ENCODE peak calls at places on chromosomes 3 and 15, in ten cellular contexts. T is cerebellar cortex; Q is NCI-H1105; X is effector memory CD8-positive, alpha-beta T cell; N is adipocyte; C is kidney; I is BJ; E is activated CD4-positive, alpha-beta T cell treated with anti-CD3 and anti-CD28 coated beads, Interleukin-2, amount 50 U/mL, for 1 hour; J is ovary; W is stimulated activated naive B cell treated with anti-CD40 and anti-IgM and Interleukin-4, amounts not matched to agents 10 μg/mL and 1 μg/mL and 100 μg/mL, for 72 hours. K is an unnamed sample.
A peak's percentile ranks its signal among the peaks of the same experiment; 100 is the strongest.

GRCh38 chr3:104460477-104461406 is 906.0 kb upstream of the ALCAM start:
- DNase-seq in E (no peak), T (peak; percentile 5), I (peak; percentile 23), X (no peak), W (no peak), Q (no peak), C (no peak), N (peak; percentile 90), J (no peak), K (no peak)

GRCh38 chr3:80688814-80689213 is 921.0 kb upstream of the ROBO1 start:
- DNase-seq in J (no peak), C (no peak), N (peak; percentile 69), E (no peak), W (no peak), T (peak; percentile 5), I (no peak), Q (no peak), X (no peak), K (no peak)

GRCh38 chr3:58494107-58494506 is 2.2 kb downstream of the KCTD6 start:
- DNase-seq in J (no peak), C (no peak), T (peak; percentile 51), I (no peak), Q (no peak), N (no peak), E (no peak), W (no peak), X (no peak), K (no peak)

GRCh38 chr15:93180656-93181055 is 91.6 kb upstream of the RGMA start:
- DNase-seq in N (no peak), W (no peak), I (no peak), J (no peak), T (no peak), X (no peak), Q (no peak), C (no peak), E (no peak), K (no peak)

GRCh38 chr3:133547432-133548041 is 25.9 kb upstream of the CDV3 start:
- DNase-seq in J (peak; percentile 41), Q (no peak), C (no peak), T (peak; percentile 34), N (peak; percentile 80), I (peak; percentile 76), W (no peak), X (no peak), E (no peak), K (no peak)

GRCh38 chr3:12766541-12766940 is 7.5 kb upstream of the TMEM40 start:
- DNase-seq in T (no peak), I (no peak), J (no peak), N (no peak), X (no peak), Q (no peak), W (no peak), E (no peak), C (no peak), K (no peak)

GRCh38 chr3:135576786-135577185 is 388.7 kb upstream of the PPP2R3A start:
- DNase-seq in W (no peak), N (no peak), C (no peak), T (peak; percentile 83), J (no peak), E (no peak), I (no peak), Q (peak; percentile 35), X (no peak), K (no peak)

GRCh38 chr3:14467723-14468620 is 65.6 kb downstream of the SLC6A6 start:
- DNase-seq in I (no peak), X (peak; percentile 42), T (peak; percentile 57), Q (no peak), W (peak; percentile 5), J (no peak), N (peak; percentile 64), E (peak; percentile 51), C (peak; percentile 64), K (peak; percentile 27)

GRCh38 chr3:71156062-71156665 is 427.4 kb downstream of the FOXP1 start:
- DNase-seq in I (no peak), N (no peak), X (no peak), E (no peak), C (no peak), Q (no peak), J (no peak), T (no peak), W (no peak), K (no peak)

GRCh38 chr3:9786825-9787654 is 5.2 kb downstream of the TADA3 start:
- DNase-seq in N (no peak), Q (no peak), C (no peak), X (no peak), E (no peak), J (no peak), W (no peak), T (no peak), I (no peak), K (no peak)

GRCh38 chr15:73990250-73991005 is 1.7 kb downstream of the STOML1 start:
- DNase-seq in E (no peak), C (no peak), W (no peak), I (no peak), J (no peak), Q (no peak), X (no peak), T (no peak), N (no peak), K (no peak)

GRCh38 chr3:9779721-9780450 is 10.1 kb upstream of the CAMK1 start:
- DNase-seq in I (no peak), N (no peak), T (no peak), Q (no peak), W (peak; percentile 81), E (no peak), C (no peak), X (peak; percentile 28), J (no peak), K (peak; percentile 39)

GRCh38 chr3:96863129-96863740 is 48.8 kb downstream of the EPHA6 start:
- DNase-seq in I (no peak), T (peak; percentile 66), X (no peak), C (no peak), W (no peak), N (peak; percentile 71), J (peak; percentile 15), E (no peak), Q (peak; percentile 52), K (no peak)

GRCh38 chr3:101851833-101852232 is 2.5 kb downstream of the NFKBIZ start:
- DNase-seq in C (no peak), E (no peak), X (no peak), N (peak; percentile 26), W (no peak), Q (no peak), I (no peak), J (no peak), T (no peak), K (no peak)

GRCh38 chr3:163779396-163780344 is 1298.6 kb downstream of the SI start:
- DNase-seq in W (no peak), J (no peak), Q (no peak), E (no peak), T (no peak), N (no peak), I (no peak), C (no peak), X (no peak), K (no peak)

GRCh38 chr15:31171731-31172130 is 70.2 kb upstream of the TRPM1 start:
- DNase-seq in X (no peak), E (no peak), N (no peak), W (no peak), C (no peak), I (no peak), J (no peak), Q (no peak), T (no peak), K (no peak)

GRCh38 chr3:81530180-81530939 is 231.1 kb downstream of the GBE1 start:
- DNase-seq in E (no peak), T (no peak), Q (no peak), W (no peak), I (no peak), N (no peak), J (no peak), C (no peak), X (no peak), K (no peak)

GRCh38 chr15:83380682-83381081 is 66.5 kb upstream of the SH3GL3 start:
- DNase-seq in N (peak; percentile 18), E (no peak), Q (no peak), W (peak; percentile 4), T (peak; percentile 3), C (no peak), J (no peak), I (no peak), X (no peak), K (no peak)

GRCh38 chr3:143480306-143480852 is 360.8 kb downstream of the CHST2 start:
- DNase-seq in W (no peak), Q (no peak), T (no peak), E (no peak), N (no peak), C (no peak), I (no peak), J (no peak), X (no peak), K (no peak)

GRCh38 chr3:81728766-81729544 is 32.5 kb downstream of the GBE1 start:
- DNase-seq in W (no peak), X (no peak), E (no peak), Q (no peak), N (peak; percentile 70), T (no peak), J (no peak), C (no peak), I (no peak), K (no peak)

GRCh38 chr15:26864664-26865191 is 2.1 kb upstream of the GABRA5 start:
- DNase-seq in J (no peak), E (no peak), T (peak; percentile 85), I (no peak), C (no peak), Q (peak; percentile 12), X (no peak), W (no peak), N (peak; percentile 67), K (no peak)

GRCh38 chr15:101320501-101321052 is 25.5 kb upstream of the SNRPA1 start:
- DNase-seq in X (peak; percentile 66), N (peak; percentile 18), J (no peak), Q (no peak), T (no peak), W (no peak), C (peak; percentile 71), E (peak; percentile 52), I (no peak), K (peak; percentile 56)

GRCh38 chr15:85551221-85551832 is 170.9 kb downstream of the AKAP13 start:
- DNase-seq in J (no peak), T (no peak), X (no peak), E (no peak), N (peak; percentile 56), Q (no peak), W (no peak), C (no peak), I (no peak), K (no peak)

GRCh38 chr3:120682095-120682681 is at the start of gene HGD:
- DNase-seq in E (no peak), N (no peak), I (no peak), T (no peak), J (no peak), Q (no peak), X (no peak), C (no peak), W (no peak), K (no peak)

GRCh38 chr15:80550910-80551265 is 144.2 kb upstream of the ABHD17C start:
- DNase-seq in N (peak; percentile 46), T (no peak), E (no peak), J (no peak), W (no peak), I (no peak), C (no peak), X (no peak), Q (no peak), K (no peak)

GRCh38 chr15:64071931-64072765 is 21.5 kb downstream of the CIAO2A start:
- DNase-seq in W (no peak), I (no peak), X (no peak), C (no peak), J (no peak), E (no peak), N (no peak), Q (no peak), T (peak; percentile 41), K (no peak)

K was measured in central memory CD4-positive, alpha-beta T cell.